ENCODE peak calls at places on chromosomes 7 and 10, in six cellular contexts. One of them, this sample, is unnamed.

GRCh38 chr10:122181901-122182799 is 88.9 kb upstream of the BTBD16 start:
- DNase-seq in lower lobe of right lung: no peak
- DNase-seq in GM23248: peak; percentile 60
- DNase-seq in ovary: no peak
- DNase-seq in fibroblast of lung: peak; percentile 52
- DNase-seq in suprapubic skin: no peak
- DNase-seq in this sample: no peak

GRCh38 chr10:124176309-124177179 is 83.1 kb upstream of the CHST15 start:
- DNase-seq in fibroblast of lung: no peak
- DNase-seq in lower lobe of right lung: no peak
- DNase-seq in suprapubic skin: no peak
- DNase-seq in GM23248: no peak
- DNase-seq in ovary: no peak
- DNase-seq in this sample: peak; percentile 52

GRCh38 chr10:110820321-110820814 is 51.4 kb upstream of the PDCD4 start:
- DNase-seq in ovary: peak; percentile 63
- DNase-seq in lower lobe of right lung: no peak
- DNase-seq in fibroblast of lung: peak; percentile 11
- DNase-seq in suprapubic skin: no peak
- DNase-seq in GM23248: peak; percentile 42
- DNase-seq in this sample: peak; percentile 69

GRCh38 chr7:130349911-130350782 is 5.5 kb downstream of the CPA5 start:
- DNase-seq in lower lobe of right lung: no peak
- DNase-seq in GM23248: no peak
- DNase-seq in ovary: no peak
- DNase-seq in suprapubic skin: peak; percentile 72
- DNase-seq in fibroblast of lung: peak; percentile 39
- DNase-seq in this sample: no peak

GRCh38 chr7:69078997-69079769 is 519.1 kb upstream of the AUTS2 start:
- DNase-seq in lower lobe of right lung: no peak
- DNase-seq in GM23248: no peak
- DNase-seq in fibroblast of lung: no peak
- DNase-seq in suprapubic skin: no peak
- DNase-seq in ovary: peak; percentile 36
- DNase-seq in this sample: no peak

GRCh38 chr7:30028749-30029635 is 780 bp downstream of the PLEKHA8 start:
- DNase-seq in lower lobe of right lung: no peak
- DNase-seq in ovary: no peak
- DNase-seq in fibroblast of lung: peak; percentile 32
- DNase-seq in suprapubic skin: peak; percentile 82
- DNase-seq in GM23248: peak; percentile 68
- DNase-seq in this sample: peak; percentile 61

GRCh38 chr7:138164804-138165203 is 88.5 kb downstream of the AKR1D1 start:
- DNase-seq in lower lobe of right lung: no peak
- DNase-seq in suprapubic skin: no peak
- DNase-seq in ovary: no peak
- DNase-seq in GM23248: no peak
- DNase-seq in fibroblast of lung: no peak
- DNase-seq in this sample: no peak

GRCh38 chr7:101302641-101303101 is 18.9 kb downstream of the IFT22 start:
- DNase-seq in ovary: no peak
- DNase-seq in GM23248: no peak
- DNase-seq in fibroblast of lung: no peak
- DNase-seq in lower lobe of right lung: no peak
- DNase-seq in suprapubic skin: no peak
- DNase-seq in this sample: no peak

GRCh38 chr10:74932648-74933047 is 106.2 kb downstream of the KAT6B start:
- DNase-seq in lower lobe of right lung: peak; percentile 61
- DNase-seq in ovary: peak; percentile 72
- DNase-seq in GM23248: no peak
- DNase-seq in suprapubic skin: no peak
- DNase-seq in fibroblast of lung: no peak
- DNase-seq in this sample: peak; percentile 65

GRCh38 chr10:119706521-119707278 is 19.1 kb upstream of the INPP5F start:
- DNase-seq in suprapubic skin: no peak
- DNase-seq in ovary: no peak
- DNase-seq in fibroblast of lung: no peak
- DNase-seq in GM23248: no peak
- DNase-seq in lower lobe of right lung: no peak
- DNase-seq in this sample: no peak

GRCh38 chr7:41877118-41877517 is 174.2 kb upstream of the INHBA start:
- DNase-seq in suprapubic skin: no peak
- DNase-seq in ovary: no peak
- DNase-seq in GM23248: no peak
- DNase-seq in lower lobe of right lung: no peak
- DNase-seq in fibroblast of lung: no peak
- DNase-seq in this sample: no peak

GRCh38 chr10:71262027-71262426 is 49.7 kb downstream of the UNC5B start:
- DNase-seq in lower lobe of right lung: no peak
- DNase-seq in GM23248: no peak
- DNase-seq in suprapubic skin: no peak
- DNase-seq in fibroblast of lung: no peak
- DNase-seq in ovary: no peak
- DNase-seq in this sample: no peak

GRCh38 chr7:38773430-38773829 is 135.6 kb downstream of the VPS41 start:
- DNase-seq in ovary: no peak
- DNase-seq in suprapubic skin: no peak
- DNase-seq in fibroblast of lung: no peak
- DNase-seq in GM23248: peak; percentile 57
- DNase-seq in lower lobe of right lung: no peak
- DNase-seq in this sample: no peak

GRCh38 chr7:115352375-115352774 is 430.5 kb downstream of the MDFIC start:
- DNase-seq in suprapubic skin: no peak
- DNase-seq in lower lobe of right lung: no peak
- DNase-seq in ovary: no peak
- DNase-seq in fibroblast of lung: peak; percentile 64
- DNase-seq in GM23248: peak; percentile 90
- DNase-seq in this sample: no peak

GRCh38 chr7:22333680-22334141 is 23.2 kb downstream of the RAPGEF5 start:
- DNase-seq in ovary: no peak
- DNase-seq in fibroblast of lung: no peak
- DNase-seq in GM23248: no peak
- DNase-seq in lower lobe of right lung: no peak
- DNase-seq in suprapubic skin: no peak
- DNase-seq in this sample: no peak

GRCh38 chr10:48242160-48242904 is 32.2 kb downstream of the FRMPD2 start:
- DNase-seq in lower lobe of right lung: no peak
- DNase-seq in GM23248: no peak
- DNase-seq in ovary: no peak
- DNase-seq in fibroblast of lung: no peak
- DNase-seq in suprapubic skin: no peak
- DNase-seq in this sample: peak; percentile 51

GRCh38 chr10:14184841-14185500 is 145.8 kb downstream of the FRMD4A start:
- DNase-seq in fibroblast of lung: peak; percentile 52
- DNase-seq in ovary: no peak
- DNase-seq in GM23248: no peak
- DNase-seq in lower lobe of right lung: no peak
- DNase-seq in suprapubic skin: no peak
- DNase-seq in this sample: no peak

GRCh38 chr7:6167587-6168154 is 104.8 kb downstream of the CYTH3 start:
- DNase-seq in suprapubic skin: no peak
- DNase-seq in lower lobe of right lung: no peak
- DNase-seq in ovary: no peak
- DNase-seq in GM23248: no peak
- DNase-seq in fibroblast of lung: no peak
- DNase-seq in this sample: no peak

GRCh38 chr10:86410542-86411124 is 44.0 kb upstream of the GRID1 start:
- DNase-seq in ovary: no peak
- DNase-seq in GM23248: peak; percentile 72
- DNase-seq in lower lobe of right lung: no peak
- DNase-seq in suprapubic skin: no peak
- DNase-seq in fibroblast of lung: peak; percentile 60
- DNase-seq in this sample: no peak

GRCh38 chr10:114316744-114317143 is 77.7 kb downstream of the VWA2 start:
- DNase-seq in ovary: no peak
- DNase-seq in GM23248: no peak
- DNase-seq in fibroblast of lung: no peak
- DNase-seq in lower lobe of right lung: no peak
- DNase-seq in suprapubic skin: peak; percentile 41
- DNase-seq in this sample: no peak

GRCh38 chr7:1555813-1556540 is at the start of gene TMEM184A:
- DNase-seq in GM23248: no peak
- DNase-seq in fibroblast of lung: no peak
- DNase-seq in lower lobe of right lung: peak; percentile 87
- DNase-seq in suprapubic skin: no peak
- DNase-seq in ovary: no peak
- DNase-seq in this sample: no peak

GRCh38 chr10:97759981-97760345 is 11.8 kb downstream of the SFRP5 start:
- DNase-seq in GM23248: no peak
- DNase-seq in fibroblast of lung: no peak
- DNase-seq in ovary: no peak
- DNase-seq in suprapubic skin: no peak
- DNase-seq in lower lobe of right lung: no peak
- DNase-seq in this sample: no peak

GRCh38 chr10:24518411-24518810 is 205.3 kb downstream of the ARHGAP21 start:
- DNase-seq in GM23248: peak; percentile 26
- DNase-seq in fibroblast of lung: peak; percentile 12
- DNase-seq in ovary: no peak
- DNase-seq in suprapubic skin: no peak
- DNase-seq in lower lobe of right lung: no peak
- DNase-seq in this sample: no peak

GRCh38 chr10:100745882-100746412 is 565 bp downstream of the PAX2 start:
- DNase-seq in suprapubic skin: no peak
- DNase-seq in fibroblast of lung: no peak
- DNase-seq in GM23248: no peak
- DNase-seq in lower lobe of right lung: no peak
- DNase-seq in ovary: no peak
- DNase-seq in this sample: no peak

GRCh38 chr10:100744980-100745881 is at the start of gene PAX2:
- DNase-seq in lower lobe of right lung: no peak
- DNase-seq in fibroblast of lung: no peak
- DNase-seq in ovary: no peak
- DNase-seq in suprapubic skin: no peak
- DNase-seq in GM23248: no peak
- DNase-seq in this sample: no peak

GRCh38 chr10:100747826-100748231 is 2.4 kb downstream of the PAX2 start:
- DNase-seq in lower lobe of right lung: no peak
- DNase-seq in GM23248: no peak
- DNase-seq in fibroblast of lung: no peak
- DNase-seq in suprapubic skin: no peak
- DNase-seq in ovary: no peak
- DNase-seq in this sample: no peak

GRCh38 chr10:100747061-100747825 is 1.9 kb downstream of the PAX2 start:
- DNase-seq in ovary: no peak
- DNase-seq in lower lobe of right lung: no peak
- DNase-seq in GM23248: no peak
- DNase-seq in suprapubic skin: no peak
- DNase-seq in fibroblast of lung: no peak
- DNase-seq in this sample: no peak

GRCh38 chr10:100746413-100746931 is 1.1 kb downstream of the PAX2 start:
- DNase-seq in lower lobe of right lung: no peak
- DNase-seq in ovary: no peak
- DNase-seq in GM23248: no peak
- DNase-seq in suprapubic skin: no peak
- DNase-seq in fibroblast of lung: no peak
- DNase-seq in this sample: no peak
- H3K27me3 ChIP-seq in lower lobe of right lung: peaks cover 99% of the 10 kb centered on the region
- H3K27me3 ChIP-seq in ovary: peaks cover 2% of the 10 kb centered on the region
- H3K27me3 ChIP-seq in GM23248: peaks cover 97% of the 10 kb centered on the region
- H3K27me3 ChIP-seq in suprapubic skin: peaks cover 100% of the 10 kb centered on the region
- H3K27me3 ChIP-seq in fibroblast of lung: peaks cover 86% of the 10 kb centered on the region
- H3K27me3 ChIP-seq in this sample: peaks cover 77% of the 10 kb centered on the region

GRCh38 chr7:7984424-7984823 is 15.8 kb downstream of the GLCCI1 start:
- DNase-seq in ovary: no peak
- DNase-seq in lower lobe of right lung: no peak
- DNase-seq in GM23248: no peak
- DNase-seq in fibroblast of lung: no peak
- DNase-seq in suprapubic skin: no peak
- DNase-seq in this sample: no peak

GRCh38 chr7:7992502-7992901 is 23.9 kb downstream of the GLCCI1 start:
- DNase-seq in suprapubic skin: no peak
- DNase-seq in GM23248: peak; percentile 37
- DNase-seq in fibroblast of lung: peak; percentile 48
- DNase-seq in ovary: no peak
- DNase-seq in lower lobe of right lung: no peak
- DNase-seq in this sample: no peak

GRCh38 chr7:7989985-7990761 is 21.6 kb downstream of the GLCCI1 start:
- DNase-seq in lower lobe of right lung: no peak
- DNase-seq in GM23248: no peak
- DNase-seq in ovary: no peak
- DNase-seq in suprapubic skin: no peak
- DNase-seq in fibroblast of lung: no peak
- DNase-seq in this sample: no peak

GRCh38 chr7:7989133-7989984 is 20.8 kb downstream of the GLCCI1 start:
- DNase-seq in fibroblast of lung: no peak
- DNase-seq in suprapubic skin: no peak
- DNase-seq in lower lobe of right lung: no peak
- DNase-seq in GM23248: no peak
- DNase-seq in ovary: no peak
- DNase-seq in this sample: no peak
- H3K4me3 ChIP-seq in fibroblast of lung: peak overlapping the region; percentile 23
- H3K4me3 ChIP-seq in suprapubic skin: peak overlapping the region; percentile 14
- H3K4me3 ChIP-seq in lower lobe of right lung: peak overlapping the region; percentile 1
- H3K4me3 ChIP-seq in GM23248: no peak overlapping the region
- H3K4me3 ChIP-seq in ovary: no peak overlapping the region
- H3K4me3 ChIP-seq in this sample: no peak overlapping the region

GRCh38 chr7:148967032-148967372 is 61.3 kb downstream of the PDIA4 start:
- DNase-seq in GM23248: no peak
- DNase-seq in fibroblast of lung: no peak
- DNase-seq in ovary: no peak
- DNase-seq in suprapubic skin: no peak
- DNase-seq in lower lobe of right lung: no peak
- DNase-seq in this sample: no peak
- H3K27ac ChIP-seq in GM23248: no peak overlapping the region
- H3K27ac ChIP-seq in fibroblast of lung: no peak overlapping the region
- H3K27ac ChIP-seq in ovary: no peak overlapping the region
- H3K27ac ChIP-seq in suprapubic skin: no peak overlapping the region
- H3K27ac ChIP-seq in lower lobe of right lung: peak overlapping the region; percentile 56
- H3K27ac ChIP-seq in this sample: no peak overlapping the region

DNA sequence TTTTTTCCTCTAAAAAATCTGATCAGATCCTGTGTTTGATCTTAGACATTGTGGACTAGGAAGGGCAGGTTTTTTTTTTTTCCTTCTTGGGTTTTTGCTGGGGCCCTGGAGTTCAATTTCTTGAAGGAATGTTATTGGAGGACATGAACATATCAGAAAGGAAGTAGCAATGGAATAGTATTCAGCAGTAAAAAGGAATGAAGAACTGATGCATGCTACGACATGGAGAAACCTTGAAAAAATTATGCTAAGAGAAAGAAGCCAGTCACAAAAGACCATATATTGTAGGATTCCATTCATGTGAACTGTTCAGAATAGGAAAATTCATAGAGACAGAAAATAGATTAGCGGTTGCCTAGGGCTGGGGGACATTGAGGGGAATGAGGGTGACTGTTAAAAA is 34.0 kb downstream of the FGF8 start:
- DNase-seq in lower lobe of right lung: no peak
- DNase-seq in suprapubic skin: no peak
- DNase-seq in GM23248: no peak
- DNase-seq in fibroblast of lung: no peak
- DNase-seq in ovary: no peak
- DNase-seq in this sample: no peak
- H3K27me3 ChIP-seq in lower lobe of right lung: peaks cover 19% of the 10 kb centered on the region
- H3K27me3 ChIP-seq in suprapubic skin: peaks cover 17% of the 10 kb centered on the region
- H3K27me3 ChIP-seq in GM23248: peaks cover 32% of the 10 kb centered on the region
- H3K27me3 ChIP-seq in fibroblast of lung: peaks cover 9% of the 10 kb centered on the region
- H3K27me3 ChIP-seq in ovary: no peaks in the 10 kb centered on the region
- H3K27me3 ChIP-seq in this sample: no peaks in the 10 kb centered on the region